ENCODE peak calls at places on chromosomes 2 and 18, in nine cellular contexts. G is activated CD8-positive, alpha-beta memory T cell treated with anti-CD3 and anti-CD28 coated beads for 24 hours; E is NCI-H1092 treated with DMSO at 0.1 percent for 48 hours; D is amygdala; F is BJ; B is sciatic nerve; U is CD4-positive, alpha-beta memory T cell; J is D341Med; W is GM12864. A is an unnamed sample.

GRCh38 chr2:86069091-86069685 is 36.5 kb downstream of the POLR1A start:
- DNase-seq in G (no peak), E (no peak), D (no peak), F (no peak), B (no peak), U (no peak), J (no peak), W (no peak), A (no peak)

GRCh38 chr18:59451073-59451472 is 92.0 kb upstream of the LMAN1 start:
- DNase-seq in G (no peak), E (no peak), D (no peak), F (no peak), B (no peak), U (no peak), J (no peak), W (no peak), A (no peak)

GRCh38 chr18:48987821-48988220 is 37.1 kb upstream of the SMAD7 start:
- DNase-seq in G (no peak), E (no peak), D (no peak), F (no peak), B (no peak), U (no peak), J (no peak), W (no peak), A (no peak)

GRCh38 chr2:237529452-237530402 is 36.6 kb upstream of the PRLH start:
- DNase-seq in G (no peak), E (no peak), D (no peak), F (no peak), B (no peak), U (no peak), J (no peak), W (peak), A (no peak)

GRCh38 chr18:7559709-7560319 is 7.3 kb upstream of the PTPRM start:
- DNase-seq in G (no peak), E (no peak), D (no peak), F (no peak), B (no peak), U (no peak), J (no peak), W (no peak), A (no peak)

GRCh38 chr2:6674381-6674780 is 191.3 kb downstream of the CMPK2 start:
- DNase-seq in G (no peak), E (no peak), D (no peak), F (no peak), B (no peak), U (no peak), J (no peak), W (no peak), A (peak)

GRCh38 chr2:118842687-118843491 is 4.6 kb downstream of the EN1 start:
- DNase-seq in G (no peak), E (no peak), D (no peak), F (no peak), B (no peak), U (no peak), J (no peak), W (no peak), A (peak)

GRCh38 chr2:196499686-196500085 is 139.8 kb upstream of the CCDC150 start:
- DNase-seq in G (no peak), E (no peak), D (no peak), F (no peak), B (no peak), U (no peak), J (no peak), W (no peak), A (no peak)

GRCh38 chr2:126749537-126749936 is 93.6 kb downstream of the GYPC start:
- DNase-seq in G (peak), E (no peak), D (no peak), F (no peak), B (no peak), U (no peak), J (no peak), W (no peak), A (no peak)

GRCh38 chr2:60925994-60926750 is 44.8 kb downstream of the REL start:
- DNase-seq in G (no peak), E (no peak), D (no peak), F (no peak), B (no peak), U (no peak), J (no peak), W (no peak), A (peak)

GRCh38 chr2:172606285-172606684 is 50.4 kb downstream of the PDK1 start:
- DNase-seq in G (no peak), E (no peak), D (no peak), F (no peak), B (no peak), U (no peak), J (no peak), W (no peak), A (no peak)

GRCh38 chr2:182038579-182038978 is 52.9 kb downstream of the PPP1R1C start:
- DNase-seq in G (no peak), E (no peak), D (no peak), F (no peak), B (no peak), U (no peak), J (no peak), W (no peak), A (peak)

GRCh38 chr2:86441789-86442641 is 844 bp downstream of the KDM3A start:
- DNase-seq in G (peak), E (peak), D (peak), F (no peak), B (peak), U (peak), J (peak), W (peak), A (peak)

GRCh38 chr18:77366067-77366724 is 116.5 kb downstream of the GALR1 start:
- DNase-seq in G (no peak), E (no peak), D (no peak), F (no peak), B (no peak), U (no peak), J (no peak), W (no peak), A (no peak)

A was measured in astrocyte of the hippocampus.